ENCODE peak calls at places on chromosomes 12 and 14, in seven cellular contexts. D, V, W, U, E, Z and C are unnamed samples.

GRCh38 chr12:22684526-22685118 is 59.7 kb downstream of the ETNK1 start:
- DNase-seq in D (no peak), V (no peak), W (no peak), U (peak), E (peak), Z (no peak), C (no peak)

GRCh38 chr12:105899589-105899988 is 239.2 kb downstream of the NUAK1 start:
- DNase-seq in D (no peak), V (no peak), W (no peak), U (no peak), E (no peak), Z (no peak), C (no peak)

GRCh38 chr12:98440165-98440581 is 75.2 kb upstream of the TMPO start:
- DNase-seq in D (peak), V (peak), W (peak), U (no peak), E (peak), Z (no peak), C (no peak)

GRCh38 chr12:124679533-124680371 is 112.3 kb upstream of the NCOR2 start:
- DNase-seq in D (no peak), V (no peak), W (no peak), U (no peak), E (no peak), Z (no peak), C (no peak)

GRCh38 chr12:119512772-119513497 is 80.6 kb upstream of the TMEM233 start:
- DNase-seq in D (no peak), V (peak), W (no peak), U (peak), E (no peak), Z (no peak), C (peak)

GRCh38 chr12:6965714-6966113 is 4.8 kb downstream of the PHB2 start:
- DNase-seq in D (no peak), V (no peak), W (no peak), U (no peak), E (no peak), Z (no peak), C (no peak)

GRCh38 chr14:103292426-103293374 is 41.3 kb upstream of the EIF5 start:
- DNase-seq in D (peak), V (peak), W (no peak), U (peak), E (peak), Z (peak), C (peak)

GRCh38 chr12:124443929-124444712 is 123.3 kb downstream of the NCOR2 start:
- DNase-seq in D (no peak), V (no peak), W (no peak), U (no peak), E (no peak), Z (no peak), C (no peak)

GRCh38 chr12:9736931-9737705 is 4.2 kb upstream of the CLECL1 start:
- DNase-seq in D (no peak), V (no peak), W (no peak), U (peak), E (no peak), Z (no peak), C (no peak)

GRCh38 chr14:34489324-34489723 is 27.3 kb upstream of the SPTSSA start:
- DNase-seq in D (no peak), V (no peak), W (no peak), U (no peak), E (no peak), Z (no peak), C (no peak)

GRCh38 chr14:95156765-95157194 is 549 bp downstream of the DICER1 start:
- DNase-seq in D (no peak), V (peak), W (no peak), U (peak), E (peak), Z (peak), C (peak)

GRCh38 chr14:70808023-70808401 is 1.3 kb downstream of the MAP3K9 start:
- DNase-seq in D (no peak), V (peak), W (no peak), U (peak), E (no peak), Z (no peak), C (no peak)

GRCh38 chr14:94303111-94303510 is 10.0 kb upstream of the SERPINA10 start:
- DNase-seq in D (no peak), V (no peak), W (no peak), U (no peak), E (no peak), Z (no peak), C (no peak)

GRCh38 chr14:31456841-31457664 is at the start of gene DTD2:
- DNase-seq in D (peak), V (peak), W (peak), U (peak), E (peak), Z (peak), C (peak)

GRCh38 chr12:132547207-132547740 is 57.3 kb downstream of the FBRSL1 start:
- DNase-seq in D (no peak), V (no peak), W (no peak), U (no peak), E (no peak), Z (no peak), C (no peak)

GRCh38 chr14:102592969-102593840 is 756 bp downstream of the RCOR1 start:
- DNase-seq in D (peak), V (peak), W (no peak), U (peak), E (no peak), Z (peak), C (peak)

GRCh38 chr12:19227190-19227879 is 97.8 kb downstream of the PLEKHA5 start:
- DNase-seq in D (no peak), V (no peak), W (no peak), U (no peak), E (no peak), Z (no peak), C (no peak)

GRCh38 chr14:71324767-71325272 is 417.6 kb downstream of the PCNX1 start:
- DNase-seq in D (no peak), V (peak), W (no peak), U (peak), E (no peak), Z (no peak), C (no peak)

GRCh38 chr12:52993558-52993869 is 12.7 kb upstream of the EIF4B start:
- DNase-seq in D (no peak), V (no peak), W (no peak), U (no peak), E (no peak), Z (no peak), C (no peak)

GRCh38 chr12:124564232-124564958 is 3.0 kb downstream of the NCOR2 start:
- DNase-seq in D (no peak), V (no peak), W (no peak), U (peak), E (no peak), Z (no peak), C (no peak)

GRCh38 chr14:101704140-101704539 is 57.4 kb upstream of the PPP2R5C start:
- DNase-seq in D (no peak), V (no peak), W (no peak), U (no peak), E (no peak), Z (no peak), C (no peak)

GRCh38 chr14:103897075-103897947 is 30.9 kb upstream of the TDRD9 start:
- DNase-seq in D (no peak), V (no peak), W (no peak), U (no peak), E (no peak), Z (no peak), C (no peak)

GRCh38 chr12:119613319-119613936 is 19.9 kb downstream of the TMEM233 start:
- DNase-seq in D (no peak), V (no peak), W (no peak), U (no peak), E (no peak), Z (no peak), C (no peak)

GRCh38 chr14:72401632-72402428 is 469.6 kb downstream of the RGS6 start:
- DNase-seq in D (no peak), V (no peak), W (no peak), U (no peak), E (no peak), Z (no peak), C (no peak)

GRCh38 chr12:24519759-24520158 is 429.1 kb downstream of the BCAT1 start:
- DNase-seq in D (no peak), V (no peak), W (no peak), U (no peak), E (no peak), Z (no peak), C (no peak)

GRCh38 chr12:72472350-72472749 is 200.2 kb downstream of the TRHDE start:
- DNase-seq in D (no peak), V (no peak), W (no peak), U (peak), E (no peak), Z (no peak), C (no peak)

GRCh38 chr12:862303-862911 is 87.1 kb downstream of the RAD52 start:
- DNase-seq in D (no peak), V (no peak), W (no peak), U (no peak), E (no peak), Z (no peak), C (no peak)

GRCh38 chr12:103503546-103504480 is 8.0 kb upstream of the C12orf42 start:
- DNase-seq in D (no peak), V (peak), W (no peak), U (peak), E (no peak), Z (no peak), C (peak)

GRCh38 chr14:81246561-81247270 is 26.0 kb upstream of the GTF2A1 start:
- DNase-seq in D (no peak), V (no peak), W (no peak), U (no peak), E (peak), Z (no peak), C (no peak)

GRCh38 chr12:89525002-89525823 is 617 bp upstream of the GALNT4 start:
- DNase-seq in D (no peak), V (peak), W (no peak), U (peak), E (peak), Z (peak), C (peak)

GRCh38 chr14:89771251-89771650 is 183.3 kb downstream of the EFCAB11 start:
- DNase-seq in D (no peak), V (no peak), W (no peak), U (no peak), E (no peak), Z (no peak), C (no peak)

GRCh38 chr12:56983386-56983785 is 23.0 kb downstream of the ZBTB39 start:
- DNase-seq in D (no peak), V (no peak), W (no peak), U (no peak), E (no peak), Z (no peak), C (no peak)

GRCh38 chr14:86543531-86543930 is 1013.6 kb downstream of the FLRT2 start:
- DNase-seq in D (no peak), V (no peak), W (no peak), U (no peak), E (peak), Z (no peak), C (no peak)

GRCh38 chr14:95518045-95518751 is 1.7 kb upstream of the SYNE3 start:
- DNase-seq in D (no peak), V (no peak), W (no peak), U (no peak), E (peak), Z (no peak), C (no peak)

GRCh38 chr14:100138955-100139354 is 20.5 kb downstream of the DEGS2 start:
- DNase-seq in D (no peak), V (no peak), W (no peak), U (no peak), E (no peak), Z (no peak), C (no peak)

GRCh38 chr12:114397978-114398881 is 7.7 kb downstream of the TBX5 start:
- DNase-seq in D (no peak), V (no peak), W (no peak), U (no peak), E (no peak), Z (no peak), C (no peak)

GRCh38 chr12:80946591-80946990 is 8.9 kb upstream of the LIN7A start:
- DNase-seq in D (no peak), V (no peak), W (no peak), U (no peak), E (peak), Z (no peak), C (no peak)
- TF ChIP-seq CTCF in D (no peak), V (no peak), W (peak), U (peak), E (peak), Z (no peak), C (no peak)

DNA sequence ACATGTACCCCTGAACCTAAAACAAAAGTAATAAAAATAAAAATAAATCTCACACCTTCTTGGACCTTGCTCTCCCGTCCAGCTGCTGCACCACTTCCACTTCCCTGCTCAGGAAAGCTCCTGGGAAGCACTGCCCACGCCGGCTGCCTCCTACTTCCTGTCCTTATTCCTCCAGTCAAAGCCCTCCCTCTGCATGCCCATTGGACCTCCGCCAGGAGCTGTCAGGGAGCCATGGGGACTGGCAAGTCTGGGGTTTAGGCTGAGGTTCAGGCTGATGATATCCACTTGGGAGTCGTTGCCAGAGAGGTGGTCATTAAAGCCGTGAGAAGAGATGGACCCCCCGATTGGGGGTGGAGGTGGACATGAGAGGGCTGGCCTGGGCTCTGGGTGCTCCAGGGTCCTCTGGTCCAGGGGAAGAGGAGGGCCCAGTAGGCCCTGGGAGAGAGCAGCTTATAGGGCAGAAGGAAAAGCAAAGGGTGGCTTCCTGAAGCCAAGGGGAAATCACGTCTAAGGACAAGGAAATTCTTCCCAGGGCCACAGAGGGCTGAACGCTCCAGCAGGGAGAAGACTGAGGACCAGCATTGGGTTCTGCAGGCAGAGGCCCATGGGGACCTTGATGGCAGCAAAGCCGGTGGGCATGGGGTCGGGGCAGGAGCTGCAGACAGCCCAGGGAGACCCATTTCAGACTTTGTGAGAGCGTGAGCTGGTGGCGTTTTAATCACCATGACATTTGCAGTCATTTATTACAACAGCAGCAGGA is 78.7 kb downstream of the FZD10 start:
- DNase-seq in D (no peak), V (no peak), W (no peak), U (no peak), E (no peak), Z (no peak), C (no peak)
- TF ChIP-seq CTCF in D (no peak), V (no peak), W (no peak), U (no peak), E (no peak), Z (no peak), C (no peak)

GRCh38 chr14:56118611-56119181 is 485 bp downstream of the PELI2 start:
- DNase-seq in D (no peak), V (peak), W (no peak), U (peak), E (peak), Z (peak), C (no peak)

GRCh38 chr14:56122306-56122705 is 4.1 kb downstream of the PELI2 start:
- DNase-seq in D (no peak), V (no peak), W (no peak), U (no peak), E (peak), Z (no peak), C (no peak)

GRCh38 chr14:56119221-56119967 is 1.2 kb downstream of the PELI2 start:
- DNase-seq in D (peak), V (peak), W (no peak), U (peak), E (peak), Z (no peak), C (no peak)

GRCh38 chr14:56121786-56122185 is 3.6 kb downstream of the PELI2 start:
- DNase-seq in D (no peak), V (no peak), W (no peak), U (no peak), E (no peak), Z (no peak), C (no peak)

DNA sequence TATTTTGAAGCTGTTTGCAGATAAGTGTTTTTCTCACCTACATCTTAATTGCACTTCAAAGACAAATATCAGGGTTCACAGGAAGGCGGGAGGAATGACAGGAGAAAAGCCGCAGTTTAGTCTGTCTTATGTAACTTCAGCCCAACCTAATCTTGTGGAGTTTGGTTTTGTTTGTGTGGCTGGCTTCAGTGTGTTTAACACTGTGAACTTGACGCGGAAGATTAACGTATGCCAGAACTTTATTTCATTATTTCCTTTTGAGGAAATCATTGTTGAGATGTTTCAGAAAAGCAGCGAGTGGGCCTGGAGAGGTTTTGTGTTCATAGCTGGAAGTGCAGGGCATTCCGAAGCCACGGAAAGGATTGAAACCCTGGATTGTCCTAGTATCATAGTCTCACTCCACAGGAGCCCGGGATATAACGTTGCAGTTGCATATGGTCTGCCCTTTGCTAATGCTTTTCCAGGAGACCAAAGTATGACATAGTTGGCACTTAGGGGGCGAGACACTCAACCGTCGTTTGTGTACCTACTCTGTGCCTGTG is 2.0 kb downstream of the PELI2 start:
- DNase-seq in D (no peak), V (peak), W (no peak), U (no peak), E (peak), Z (no peak), C (no peak)
- TF ChIP-seq CTCF in D (no peak), V (no peak), W (no peak), U (no peak), E (peak), Z (no peak), C (peak)

DNA sequence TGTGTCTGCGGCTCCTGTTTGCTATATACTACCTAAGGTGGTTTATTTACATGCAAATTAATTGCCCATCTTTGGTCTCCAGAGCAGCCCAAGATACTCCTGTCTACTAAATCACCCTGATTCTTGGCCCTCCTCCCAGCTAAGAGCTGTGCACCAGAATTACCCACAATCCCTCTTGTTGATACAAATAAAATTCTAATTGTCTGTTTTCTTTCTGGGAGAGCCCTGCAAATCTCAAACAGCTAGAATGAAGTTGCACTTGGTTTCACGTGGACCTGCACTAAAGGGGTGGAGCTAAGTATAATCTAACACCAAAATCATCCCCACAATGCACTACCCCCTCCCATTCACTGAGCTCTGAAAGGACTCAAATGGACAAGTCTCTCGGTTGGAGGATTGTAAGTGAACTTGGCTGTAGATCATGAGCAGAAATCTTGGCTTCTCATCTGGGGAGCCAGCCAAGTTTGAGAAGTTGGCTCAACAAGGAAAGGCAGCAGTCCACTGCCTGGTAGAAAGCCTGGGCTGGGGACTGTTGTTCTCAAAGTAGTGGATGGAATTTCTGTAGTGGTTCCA is 6.6 kb downstream of the MAX start:
- DNase-seq in D (no peak), V (no peak), W (peak), U (no peak), E (peak), Z (no peak), C (no peak)
- TF ChIP-seq CTCF in D (no peak), V (no peak), W (no peak), U (no peak), E (no peak), Z (no peak), C (no peak)